ENCODE peak calls at places on chromosomes 6 and 20, in eight cellular contexts. D is GM23338, U is AG04450, T is fibroblast of the aortic adventitia, K is endothelial cell, X is ovary, F is neural progenitor cell, Z is IMR-90. O is an unnamed sample.

GRCh38 chr6:130993292-130993765 is 69.7 kb downstream of the EPB41L2 start:
- DNase-seq in U (no peak), X (no peak), T (no peak), F (no peak), D (peak; percentile 52), K (no peak), Z (no peak), O (no peak)

GRCh38 chr6:143187173-143187908 is 126.7 kb downstream of the AIG1 start:
- DNase-seq in T (peak; percentile 93), D (no peak), X (no peak), Z (peak; percentile 74), K (no peak), U (peak; percentile 20), F (no peak), O (no peak)

GRCh38 chr6:71123051-71123450 is 165.6 kb upstream of the OGFRL1 start:
- DNase-seq in K (no peak), X (no peak), F (no peak), U (no peak), T (no peak), D (no peak), Z (no peak), O (no peak)

GRCh38 chr20:54624701-54625472 is 149.5 kb downstream of the DOK5 start:
- DNase-seq in U (no peak), F (peak; percentile 72), T (peak; percentile 41), D (no peak), Z (peak; percentile 6), K (no peak), X (no peak), O (no peak)

GRCh38 chr6:74785236-74785635 is 420.6 kb downstream of the COL12A1 start:
- DNase-seq in X (no peak), T (peak; percentile 10), Z (peak; percentile 28), K (no peak), F (no peak), U (no peak), D (no peak), O (no peak)

GRCh38 chr6:42933195-42933594 is 3.9 kb downstream of the CNPY3 start:
- DNase-seq in Z (no peak), U (no peak), D (no peak), X (no peak), K (no peak), F (no peak), T (no peak), O (no peak)

GRCh38 chr20:57650266-57650665 is 30.0 kb upstream of the ZBP1 start:
- DNase-seq in K (no peak), Z (no peak), X (no peak), D (no peak), F (no peak), U (no peak), T (no peak), O (no peak)

GRCh38 chr6:11364971-11365397 is 132.5 kb upstream of the NEDD9 start:
- DNase-seq in X (no peak), Z (no peak), T (no peak), D (no peak), F (no peak), K (no peak), U (no peak), O (no peak)

GRCh38 chr6:158536891-158537798 is 22.7 kb upstream of the TMEM181 start:
- DNase-seq in U (no peak), Z (no peak), K (peak; percentile 55), T (no peak), F (peak; percentile 86), D (peak; percentile 80), X (peak; percentile 54), O (no peak)

GRCh38 chr6:137352859-137353258 is 133.7 kb upstream of the IFNGR1 start:
- DNase-seq in F (no peak), D (no peak), Z (no peak), X (no peak), U (no peak), T (no peak), K (no peak), O (no peak)

GRCh38 chr6:32622545-32623401 is 14.4 kb upstream of the HLA-DQA1 start:
- DNase-seq in K (peak; percentile 7), U (no peak), D (peak; percentile 60), F (peak; percentile 87), T (peak; percentile 26), Z (peak; percentile 28), X (no peak), O (peak; percentile 94)

GRCh38 chr20:61601361-61601760 is 349.3 kb downstream of the CDH4 start:
- DNase-seq in U (no peak), X (no peak), Z (no peak), F (no peak), T (no peak), K (no peak), D (no peak), O (no peak)

GRCh38 chr20:61597996-61598395 is 345.9 kb downstream of the CDH4 start:
- DNase-seq in F (no peak), T (no peak), Z (no peak), D (no peak), U (no peak), K (no peak), X (no peak), O (no peak)

GRCh38 chr20:61600061-61600460 is 348.0 kb downstream of the CDH4 start:
- DNase-seq in D (no peak), U (no peak), Z (no peak), T (no peak), K (no peak), F (no peak), X (no peak), O (no peak)

GRCh38 chr20:61598586-61598985 is 346.5 kb downstream of the CDH4 start:
- DNase-seq in X (no peak), D (no peak), Z (no peak), K (no peak), U (no peak), F (no peak), T (no peak), O (no peak)

DNA sequence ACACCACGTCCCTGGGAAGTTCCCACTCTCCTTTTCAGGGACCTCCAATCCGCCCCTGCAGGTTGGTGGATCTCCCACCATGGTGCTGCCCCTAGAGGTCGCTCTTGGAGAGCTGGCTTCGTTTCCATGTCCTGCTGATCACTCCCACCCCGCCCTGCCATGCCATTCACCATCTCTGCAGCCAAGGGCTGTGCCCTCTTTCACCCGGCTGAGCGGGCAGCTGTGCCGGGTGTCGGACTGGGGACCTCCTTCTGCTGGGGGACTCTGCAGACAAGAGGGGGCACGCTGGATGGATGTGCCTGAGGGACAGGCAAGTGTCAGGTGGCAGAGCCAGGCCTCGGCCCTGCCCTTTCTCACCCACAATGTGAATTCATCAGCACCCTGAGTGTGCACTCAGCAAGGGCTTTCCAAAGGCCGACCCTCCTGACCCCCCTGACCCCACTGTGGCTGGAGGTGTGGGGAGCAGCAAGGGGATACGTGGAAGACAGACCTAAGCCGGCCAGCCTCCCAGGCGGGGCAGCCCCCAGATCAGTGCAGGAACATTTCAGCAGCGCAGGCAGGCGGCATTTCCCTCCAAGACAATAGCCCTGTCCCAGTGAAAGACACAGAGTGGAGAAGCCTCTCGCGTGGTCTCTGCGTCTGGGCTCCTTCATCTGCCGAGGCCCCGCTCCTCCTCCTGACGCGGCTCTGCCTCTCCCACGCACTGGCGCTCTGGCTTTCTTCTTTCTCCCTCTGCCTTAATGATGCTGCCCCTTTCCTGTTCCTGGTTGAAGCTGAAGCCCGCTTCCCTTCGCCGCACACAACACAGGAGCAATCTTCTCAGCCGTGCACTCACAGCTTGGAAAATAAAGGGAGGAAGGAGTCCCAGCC is 347.2 kb downstream of the CDH4 start:
- DNase-seq in T (no peak), X (no peak), D (peak; percentile 64), U (no peak), K (peak; percentile 35), F (peak; percentile 42), Z (no peak), O (no peak)
- TF ChIP-seq CTCF in T (no peak), X (no peak), D (peak; percentile 73), U (no peak), K (peak; percentile 26), F (peak; percentile 51), Z (peak; percentile 2), O (no peak)

DNA sequence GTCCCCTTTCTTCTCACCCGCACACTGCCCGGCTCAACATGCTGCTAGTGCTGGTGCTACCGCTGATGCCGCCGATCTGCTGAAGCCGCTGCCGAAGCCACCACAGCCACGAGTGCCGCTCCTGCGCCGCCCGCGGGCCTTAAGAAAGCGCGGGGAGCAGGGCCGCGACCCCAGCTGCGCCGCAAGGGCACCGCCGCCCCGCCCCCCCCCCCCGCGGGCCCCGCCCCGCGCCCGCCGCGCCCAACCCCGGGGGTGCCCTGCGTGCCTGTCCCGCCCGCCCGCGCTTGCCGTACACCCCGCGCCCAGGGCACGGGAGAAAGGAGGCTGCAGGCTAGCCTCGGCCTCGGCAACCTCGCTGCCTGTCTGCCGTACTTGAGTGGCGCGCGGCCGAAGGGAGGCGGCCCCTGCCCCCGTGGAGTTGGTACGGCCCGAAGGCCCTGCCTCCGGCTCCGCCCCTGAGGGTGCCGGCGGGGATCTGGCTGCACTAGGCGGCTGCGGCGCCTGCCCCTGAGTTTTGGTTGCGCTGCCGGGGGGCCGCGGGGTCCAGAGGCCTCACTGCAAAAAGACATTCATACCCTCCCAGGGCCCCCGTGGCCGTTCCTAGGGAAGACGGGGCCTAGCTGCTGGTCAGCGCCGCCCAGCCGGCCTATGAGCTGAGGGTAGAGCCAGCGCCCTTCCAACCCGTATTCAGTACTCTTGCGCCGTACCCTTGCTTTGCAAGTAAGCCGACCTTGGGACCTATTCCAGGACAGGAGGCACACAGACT is at the start of gene SOD2:
- DNase-seq in X (peak; percentile 82), Z (peak; percentile 81), K (peak; percentile 77), U (peak; percentile 58), F (peak; percentile 93), D (peak; percentile 90), T (peak; percentile 80), O (peak; percentile 90)
- TF ChIP-seq CTCF in X (no peak), Z (no peak), K (no peak), U (no peak), F (no peak), D (no peak), T (no peak), O (no peak)

DNA sequence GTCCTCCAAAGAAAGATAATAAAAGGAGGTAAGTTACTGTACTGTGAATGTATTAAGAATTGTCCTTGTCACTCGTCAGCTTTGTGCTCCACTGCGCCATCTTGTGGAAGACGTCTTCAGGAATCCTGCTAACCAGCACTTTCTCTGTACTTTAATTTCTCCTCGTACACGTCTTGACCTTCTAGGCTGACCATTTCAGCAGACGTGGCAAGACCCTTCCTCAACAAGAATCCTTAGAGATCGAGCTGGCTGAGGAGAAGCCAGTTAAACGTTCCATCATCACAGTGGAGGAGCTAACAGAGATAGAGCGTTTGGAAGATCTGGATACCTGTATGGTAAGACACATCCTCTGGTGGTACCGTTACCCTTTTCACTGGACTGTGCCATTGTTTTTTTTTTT is 95.5 kb upstream of the SCGN start:
- DNase-seq in F (peak; percentile 86), K (peak; percentile 87), X (peak; percentile 61), U (peak; percentile 42), D (peak; percentile 89), Z (peak; percentile 74), T (peak; percentile 85), O (peak; percentile 87)
- TF ChIP-seq CTCF in F (peak; percentile 95), K (peak; percentile 79), X (peak; percentile 53), U (peak; percentile 87), D (peak; percentile 87), Z (peak; percentile 77), T (peak; percentile 90), O (peak; percentile 88)

GRCh38 chr20:1868856-1869255 is 26.4 kb upstream of the SIRPA start:
- DNase-seq in D (no peak), T (peak; percentile 54), F (no peak), Z (peak; percentile 64), U (no peak), K (no peak), X (no peak), O (no peak)
- TF ChIP-seq CTCF in D (no peak), T (no peak), F (no peak), Z (peak; percentile 9), U (no peak), K (no peak), X (no peak), O (no peak)